ENCODE peak calls at places on chromosomes 5 and 9, in six cellular contexts. U is NB4; R is heart left ventricle; I is NCI-H774; F is HEK293T; T is stimulated activated CD8-positive, alpha-beta memory T cell treated with anti-CD3 and anti-CD28 coated beads, Interleukin-4, amount 100 ng/mL, for 48 hours. H is an unnamed sample.

GRCh38 chr5:34709861-34710673 is 53.9 kb downstream of the RAI14 start:
- DNase-seq in R (no peak), I (no peak), F (no peak), T (no peak), U (no peak), H (no peak)

GRCh38 chr5:98436672-98437071 is 336.8 kb upstream of the RGMB start:
- DNase-seq in F (no peak), T (no peak), I (no peak), U (no peak), R (no peak), H (no peak)

GRCh38 chr5:59542841-59543825 is 350.4 kb downstream of the PDE4D start:
- DNase-seq in U (no peak), F (no peak), I (peak; percentile 58), T (no peak), R (peak; percentile 64), H (peak; percentile 12)

GRCh38 chr5:53360811-53361210 is 119.6 kb upstream of the FST start:
- DNase-seq in U (no peak), I (no peak), R (no peak), F (no peak), T (no peak), H (no peak)

GRCh38 chr5:126234563-126235195 is 188.5 kb upstream of the GRAMD2B start:
- DNase-seq in F (peak; percentile 55), T (no peak), U (peak; percentile 32), I (no peak), R (no peak), H (peak; percentile 14)

GRCh38 chr5:151296974-151297373 is 6.6 kb downstream of the SLC36A3 start:
- DNase-seq in T (no peak), R (no peak), I (no peak), F (no peak), U (no peak), H (no peak)

GRCh38 chr5:117188207-117188606 is 613.6 kb upstream of the SEMA6A start:
- DNase-seq in F (no peak), U (no peak), T (no peak), R (no peak), I (no peak), H (no peak)

GRCh38 chr9:72579190-72579589 is 57.8 kb downstream of the TMC1 start:
- DNase-seq in R (no peak), F (no peak), I (no peak), U (no peak), T (no peak), H (peak; percentile 48)

GRCh38 chr5:157999696-158000095 is 140.8 kb upstream of the CLINT1 start:
- DNase-seq in F (no peak), R (no peak), I (no peak), U (no peak), T (no peak), H (no peak)

GRCh38 chr5:58933891-58934628 is 351.2 kb downstream of the RAB3C start:
- DNase-seq in F (no peak), I (no peak), T (peak; percentile 40), U (no peak), R (no peak), H (no peak)

H was measured in G401.